ENCODE peak calls at places on chromosomes 13 and 19, in five cellular contexts. One of them, this sample, is unnamed.

GRCh38 chr19:49145485-49146407 is 9.4 kb downstream of the HRC start:
- DNase-seq in HCT116: peak; percentile 84
- DNase-seq in H1: no peak
- DNase-seq in SK-N-SH: peak; percentile 84
- DNase-seq in GM12878: peak; percentile 13
- DNase-seq in this sample: peak; percentile 61

GRCh38 chr19:29530549-29531457 is 5.0 kb downstream of the VSTM2B start:
- DNase-seq in HCT116: no peak
- DNase-seq in H1: no peak
- DNase-seq in SK-N-SH: no peak
- DNase-seq in GM12878: no peak
- DNase-seq in this sample: no peak

GRCh38 chr13:98397221-98397620 is 179.7 kb downstream of the STK24 start:
- DNase-seq in HCT116: no peak
- DNase-seq in H1: no peak
- DNase-seq in SK-N-SH: no peak
- DNase-seq in GM12878: no peak
- DNase-seq in this sample: peak; percentile 38

GRCh38 chr13:44930907-44931676 is 58.2 kb downstream of the NUFIP1 start:
- DNase-seq in HCT116: no peak
- DNase-seq in H1: no peak
- DNase-seq in SK-N-SH: no peak
- DNase-seq in GM12878: no peak
- DNase-seq in this sample: no peak

GRCh38 chr13:92390217-92390616 is 836.4 kb upstream of the GPC6 start:
- DNase-seq in HCT116: no peak
- DNase-seq in H1: no peak
- DNase-seq in SK-N-SH: no peak
- DNase-seq in GM12878: no peak
- DNase-seq in this sample: peak; percentile 23

GRCh38 chr19:48419158-48419920 is 25.9 kb downstream of the GRIN2D start:
- DNase-seq in HCT116: no peak
- DNase-seq in H1: peak; percentile 49
- DNase-seq in SK-N-SH: peak; percentile 87
- DNase-seq in GM12878: peak; percentile 57
- DNase-seq in this sample: no peak

GRCh38 chr13:112457081-112457480 is 80.9 kb downstream of the SPACA7 start:
- DNase-seq in HCT116: no peak
- DNase-seq in H1: no peak
- DNase-seq in SK-N-SH: no peak
- DNase-seq in GM12878: no peak
- DNase-seq in this sample: no peak

GRCh38 chr19:42178791-42179500 is 38.5 kb downstream of the DEDD2 start:
- DNase-seq in HCT116: no peak
- DNase-seq in H1: peak; percentile 44
- DNase-seq in SK-N-SH: peak; percentile 74
- DNase-seq in GM12878: no peak
- DNase-seq in this sample: no peak

GRCh38 chr13:37277435-37278144 is 172.1 kb upstream of the CSNK1A1L start:
- DNase-seq in HCT116: no peak
- DNase-seq in H1: no peak
- DNase-seq in SK-N-SH: no peak
- DNase-seq in GM12878: no peak
- DNase-seq in this sample: no peak

GRCh38 chr13:53694814-53695533 is 666.4 kb downstream of the OLFM4 start:
- DNase-seq in HCT116: no peak
- DNase-seq in H1: no peak
- DNase-seq in SK-N-SH: no peak
- DNase-seq in GM12878: no peak
- DNase-seq in this sample: no peak

GRCh38 chr13:31036717-31037116 is 104.3 kb downstream of the TEX26 start:
- DNase-seq in HCT116: no peak
- DNase-seq in H1: no peak
- DNase-seq in SK-N-SH: no peak
- DNase-seq in GM12878: no peak
- DNase-seq in this sample: no peak

GRCh38 chr13:87042946-87043345 is 628.2 kb upstream of the SLITRK5 start:
- DNase-seq in HCT116: no peak
- DNase-seq in H1: no peak
- DNase-seq in SK-N-SH: no peak
- DNase-seq in GM12878: no peak
- DNase-seq in this sample: no peak

GRCh38 chr19:27865927-27866777 is 1346.8 kb downstream of the UQCRFS1 start:
- DNase-seq in HCT116: no peak
- DNase-seq in H1: no peak
- DNase-seq in SK-N-SH: no peak
- DNase-seq in GM12878: no peak
- DNase-seq in this sample: peak; percentile 18

GRCh38 chr19:36330226-36330625 is 48.8 kb downstream of the ZFP14 start:
- DNase-seq in HCT116: no peak
- DNase-seq in H1: no peak
- DNase-seq in SK-N-SH: no peak
- DNase-seq in GM12878: no peak
- DNase-seq in this sample: no peak

GRCh38 chr19:33257828-33258227 is 32.2 kb upstream of the SLC7A10 start:
- DNase-seq in HCT116: no peak
- DNase-seq in H1: no peak
- DNase-seq in SK-N-SH: no peak
- DNase-seq in GM12878: no peak
- DNase-seq in this sample: no peak

GRCh38 chr19:16100524-16100923 is 11.2 kb upstream of the RAB8A start:
- DNase-seq in HCT116: no peak
- DNase-seq in H1: no peak
- DNase-seq in SK-N-SH: no peak
- DNase-seq in GM12878: no peak
- DNase-seq in this sample: no peak

GRCh38 chr13:29877456-29878096 is 27.2 kb upstream of the UBL3 start:
- DNase-seq in HCT116: no peak
- DNase-seq in H1: no peak
- DNase-seq in SK-N-SH: no peak
- DNase-seq in GM12878: no peak
- DNase-seq in this sample: no peak

GRCh38 chr13:55576389-55576788 is 1564.3 kb upstream of the PRR20A start:
- DNase-seq in HCT116: no peak
- DNase-seq in H1: no peak
- DNase-seq in SK-N-SH: no peak
- DNase-seq in GM12878: no peak
- DNase-seq in this sample: no peak

GRCh38 chr13:32159147-32159869 is 127.7 kb downstream of the FRY start:
- DNase-seq in HCT116: no peak
- DNase-seq in H1: no peak
- DNase-seq in SK-N-SH: peak; percentile 27
- DNase-seq in GM12878: no peak
- DNase-seq in this sample: no peak

GRCh38 chr19:58261968-58262921 is 16.5 kb upstream of the ZNF8 start:
- DNase-seq in HCT116: no peak
- DNase-seq in H1: no peak
- DNase-seq in SK-N-SH: no peak
- DNase-seq in GM12878: no peak
- DNase-seq in this sample: no peak

GRCh38 chr19:1233361-1233667 is 4.5 kb downstream of the CBARP start:
- DNase-seq in HCT116: no peak
- DNase-seq in H1: no peak
- DNase-seq in SK-N-SH: no peak
- DNase-seq in GM12878: no peak
- DNase-seq in this sample: no peak
- TF ChIP-seq JUND in HCT116: no peak
- TF ChIP-seq JUND in H1: no peak
- TF ChIP-seq JUND in SK-N-SH: no peak
- TF ChIP-seq JUND in GM12878: no peak
- TF ChIP-seq JUND in this sample: no peak

DNA sequence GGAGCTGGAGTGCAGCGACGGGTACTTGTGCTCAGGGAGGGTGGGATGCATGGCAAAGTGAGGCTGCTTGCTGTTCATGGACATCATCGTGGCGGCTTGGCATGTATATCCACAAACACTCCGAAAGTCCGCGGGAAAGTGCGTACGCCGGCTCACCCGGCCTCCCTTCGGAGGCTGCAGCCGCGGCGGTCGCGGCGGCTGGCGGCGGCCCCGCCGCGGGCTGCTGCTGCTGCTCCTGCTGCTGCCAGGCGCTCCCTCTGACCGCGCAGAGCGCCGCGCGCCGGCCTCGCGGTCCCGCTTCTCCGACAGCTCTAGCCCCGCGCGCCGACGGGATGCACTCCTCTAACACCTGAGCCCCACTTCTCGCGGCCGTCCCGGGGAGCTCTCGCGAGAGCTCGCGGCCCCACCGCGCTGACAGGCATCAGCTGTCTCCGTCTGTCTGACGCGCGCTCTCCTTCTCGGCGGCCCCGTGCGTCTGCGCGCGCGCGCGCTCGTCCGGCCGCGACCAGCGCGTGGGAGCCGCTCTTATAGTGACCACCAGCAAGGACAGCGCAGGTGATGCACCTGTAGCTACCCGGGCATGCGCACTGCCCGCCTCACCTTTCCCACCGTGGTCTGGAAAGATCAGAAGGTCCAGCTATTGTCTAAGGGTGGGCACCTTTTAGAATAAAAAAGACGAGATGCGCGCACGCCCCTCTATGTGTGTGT is at the start of gene POU4F1:
- DNase-seq in HCT116: no peak
- DNase-seq in H1: no peak
- DNase-seq in SK-N-SH: peak; percentile 90
- DNase-seq in GM12878: peak; percentile 19
- DNase-seq in this sample: no peak
- TF ChIP-seq JUND in HCT116: no peak
- TF ChIP-seq JUND in H1: no peak
- TF ChIP-seq JUND in SK-N-SH: no peak
- TF ChIP-seq JUND in GM12878: no peak
- TF ChIP-seq JUND in this sample: no peak

GRCh38 chr13:109784590-109785140 is 1.7 kb downstream of the IRS2 start:
- DNase-seq in HCT116: no peak
- DNase-seq in H1: no peak
- DNase-seq in SK-N-SH: peak; percentile 88
- DNase-seq in GM12878: no peak
- DNase-seq in this sample: no peak

GRCh38 chr13:109786457-109787134 is at the start of gene IRS2:
- DNase-seq in HCT116: peak; percentile 81
- DNase-seq in H1: peak; percentile 61
- DNase-seq in SK-N-SH: peak; percentile 95
- DNase-seq in GM12878: no peak
- DNase-seq in this sample: peak; percentile 92

GRCh38 chr13:109785892-109786450 is 412 bp downstream of the IRS2 start:
- DNase-seq in HCT116: no peak
- DNase-seq in H1: no peak
- DNase-seq in SK-N-SH: peak; percentile 70
- DNase-seq in GM12878: no peak
- DNase-seq in this sample: no peak

GRCh38 chr13:109783815-109784589 is 2.4 kb downstream of the IRS2 start:
- DNase-seq in HCT116: no peak
- DNase-seq in H1: no peak
- DNase-seq in SK-N-SH: peak; percentile 53
- DNase-seq in GM12878: no peak
- DNase-seq in this sample: no peak

DNA sequence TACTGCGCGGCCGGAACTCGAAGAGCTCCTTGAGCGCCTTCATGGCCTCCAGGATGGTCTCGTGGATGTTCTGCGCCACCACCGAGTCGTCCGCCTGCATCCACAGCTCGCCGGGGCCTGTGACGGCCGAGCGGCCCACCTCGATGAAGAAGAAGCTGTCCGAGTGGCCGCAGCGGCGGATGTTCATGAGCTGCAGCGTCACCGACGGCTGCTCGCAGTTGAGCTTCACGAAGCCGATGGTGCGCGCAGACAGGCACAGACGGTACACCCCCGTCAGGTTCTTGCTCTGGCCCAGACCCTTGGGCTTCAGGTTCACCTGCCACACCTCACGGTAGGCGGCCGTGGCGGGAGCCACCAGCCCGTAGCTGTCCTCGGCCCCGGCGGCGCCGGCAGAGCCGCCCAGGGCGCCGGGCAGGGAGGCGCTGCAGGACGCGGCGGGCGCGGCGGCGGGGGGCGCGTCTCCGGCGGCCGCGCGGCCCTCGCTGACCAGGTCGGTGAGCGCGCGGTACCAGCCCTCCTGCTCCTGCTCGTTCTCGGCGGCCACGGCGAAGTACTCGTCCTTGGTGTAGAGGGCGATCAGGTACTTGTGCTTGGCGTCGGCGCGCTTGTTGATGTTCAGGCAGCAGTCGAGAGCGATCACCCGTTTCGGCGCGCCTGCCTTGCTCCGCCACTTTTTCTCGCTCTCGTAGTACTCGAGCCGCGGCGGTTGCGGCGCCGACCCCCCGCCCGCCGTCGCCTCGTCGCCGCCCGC is 1.1 kb downstream of the IRS2 start:
- DNase-seq in HCT116: no peak
- DNase-seq in H1: no peak
- DNase-seq in SK-N-SH: peak; percentile 47
- DNase-seq in GM12878: no peak
- DNase-seq in this sample: no peak
- TF ChIP-seq JUND in HCT116: no peak
- TF ChIP-seq JUND in H1: no peak
- TF ChIP-seq JUND in SK-N-SH: no peak
- TF ChIP-seq JUND in GM12878: no peak
- TF ChIP-seq JUND in this sample: no peak

GRCh38 chr19:50648659-50649058 is 586 bp upstream of the C19orf81 start:
- DNase-seq in HCT116: no peak
- DNase-seq in H1: no peak
- DNase-seq in SK-N-SH: no peak
- DNase-seq in GM12878: no peak
- DNase-seq in this sample: no peak

GRCh38 chr19:50647879-50648615 is 1.2 kb upstream of the C19orf81 start:
- DNase-seq in HCT116: no peak
- DNase-seq in H1: no peak
- DNase-seq in SK-N-SH: no peak
- DNase-seq in GM12878: peak; percentile 8
- DNase-seq in this sample: no peak

GRCh38 chr19:50644315-50644915 is 4.7 kb upstream of the SYT3 start:
- DNase-seq in HCT116: no peak
- DNase-seq in H1: no peak
- DNase-seq in SK-N-SH: no peak
- DNase-seq in GM12878: no peak
- DNase-seq in this sample: no peak

GRCh38 chr19:50645107-50645506 is 4.1 kb upstream of the C19orf81 start:
- DNase-seq in HCT116: no peak
- DNase-seq in H1: no peak
- DNase-seq in SK-N-SH: no peak
- DNase-seq in GM12878: no peak
- DNase-seq in this sample: no peak

DNA sequence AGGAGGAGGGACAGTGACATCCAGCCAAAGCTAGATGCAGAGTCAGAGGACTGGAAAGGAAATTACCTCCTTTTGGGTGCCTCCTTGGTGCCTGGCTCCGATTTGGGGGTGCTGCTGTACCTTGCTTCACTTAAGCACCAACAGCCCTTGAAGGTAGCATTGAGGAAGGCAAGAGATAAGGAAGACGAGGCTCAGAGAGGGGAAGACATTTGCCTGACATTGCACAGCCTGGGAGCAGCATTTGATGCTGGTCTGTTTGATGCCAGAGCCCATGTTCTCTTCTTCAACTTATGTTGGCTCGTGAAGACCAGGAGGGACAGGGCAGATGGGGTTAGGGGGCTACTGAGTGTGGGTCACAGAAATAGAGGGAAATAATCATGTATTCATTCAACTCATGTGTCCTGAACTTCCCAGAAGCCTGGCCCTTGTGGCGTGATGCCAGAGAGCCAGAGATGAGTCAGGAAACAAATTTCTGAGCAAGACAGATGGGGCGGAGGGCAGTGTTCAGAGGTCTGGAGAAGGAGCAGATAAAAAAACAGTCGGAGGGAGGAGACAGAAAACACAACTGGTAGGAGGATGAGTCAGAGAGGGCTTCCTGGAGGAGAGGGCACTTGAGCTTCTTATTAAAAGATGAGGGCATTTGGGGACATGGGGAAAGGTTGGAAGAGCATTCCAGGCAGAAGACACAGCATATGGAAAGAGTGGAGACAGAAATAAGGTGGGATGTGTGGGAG is 3.0 kb upstream of the C19orf81 start:
- DNase-seq in HCT116: peak; percentile 48
- DNase-seq in H1: no peak
- DNase-seq in SK-N-SH: no peak
- DNase-seq in GM12878: no peak
- DNase-seq in this sample: no peak
- TF ChIP-seq JUND in HCT116: no peak
- TF ChIP-seq JUND in H1: no peak
- TF ChIP-seq JUND in SK-N-SH: peak; percentile 37
- TF ChIP-seq JUND in GM12878: no peak
- TF ChIP-seq JUND in this sample: no peak

This sample was measured in T47D.